ENCODE peak calls at places on chromosomes 4 and X, in six cellular contexts. H is SK-N-SH; D is OCI-LY7; B is Caco-2; P is CD8-positive, alpha-beta T cell; C is heart left ventricle. I is an unnamed sample.

GRCh38 chr4:56315543-56315942 is 71.7 kb downstream of the AASDH start:
- DNase-seq in H (no peak), D (no peak), B (no peak), P (no peak), C (no peak), I (no peak)

GRCh38 chr4:183544109-183544508 is 39.3 kb downstream of the ING2 start:
- DNase-seq in H (no peak), D (no peak), B (no peak), P (no peak), C (no peak), I (no peak)

GRCh38 chrX:47229427-47229826 is 3.4 kb upstream of the USP11 start:
- DNase-seq in H (no peak), D (no peak), B (no peak), P (no peak), C (no peak), I (no peak)

GRCh38 chr4:54096563-54096962 is 3.4 kb upstream of the GSX2 start:
- DNase-seq in H (no peak), D (no peak), B (no peak), P (no peak), C (no peak), I (no peak)

GRCh38 chrX:72269671-72270251 is 7.3 kb downstream of the RPS4X start:
- DNase-seq in H (no peak), D (no peak), B (no peak), P (peak; percentile 20), C (peak; percentile 36), I (no peak)

GRCh38 chrX:53817548-53817947 is 131.0 kb upstream of the HUWE1 start:
- DNase-seq in H (no peak), D (no peak), B (no peak), P (no peak), C (no peak), I (no peak)

GRCh38 chrX:13488706-13489105 is 80.7 kb upstream of the EGFL6 start:
- DNase-seq in H (no peak), D (no peak), B (no peak), P (no peak), C (no peak), I (no peak)

GRCh38 chr4:78057135-78057599 is at the start of gene FRAS1:
- DNase-seq in H (peak; percentile 73), D (peak; percentile 72), B (peak; percentile 59), P (peak; percentile 22), C (peak; percentile 36), I (peak; percentile 49)

GRCh38 chr4:142719854-142720541 is 126.1 kb downstream of the INPP4B start:
- DNase-seq in H (peak; percentile 45), D (peak; percentile 5), B (peak; percentile 21), P (no peak), C (no peak), I (no peak)

GRCh38 chrX:40018021-40018420 is 79.7 kb downstream of the BCOR start:
- DNase-seq in H (no peak), D (no peak), B (no peak), P (no peak), C (no peak), I (no peak)

GRCh38 chr4:19748470-19748869 is 503.2 kb upstream of the SLIT2 start:
- DNase-seq in H (no peak), D (no peak), B (no peak), P (no peak), C (no peak), I (peak; percentile 15)

GRCh38 chr4:30744957-30745640 is 24.9 kb downstream of the PCDH7 start:
- DNase-seq in H (no peak), D (no peak), B (no peak), P (no peak), C (no peak), I (no peak)

GRCh38 chr4:11605597-11605996 is 176.9 kb upstream of the HS3ST1 start:
- DNase-seq in H (no peak), D (no peak), B (no peak), P (no peak), C (no peak), I (no peak)

GRCh38 chr4:99529218-99529617 is 18.4 kb downstream of the C4orf17 start:
- DNase-seq in H (no peak), D (no peak), B (no peak), P (no peak), C (no peak), I (no peak)

GRCh38 chr4:71604785-71605184 is 179.1 kb downstream of the GC start:
- DNase-seq in H (no peak), D (no peak), B (no peak), P (no peak), C (no peak), I (no peak)

GRCh38 chr4:56728512-56728911 is 47.4 kb upstream of the HOPX start:
- DNase-seq in H (no peak), D (no peak), B (peak; percentile 34), P (no peak), C (peak; percentile 85), I (no peak)

GRCh38 chr4:182145360-182145905 is 97.8 kb upstream of the TENM3 start:
- DNase-seq in H (peak; percentile 34), D (no peak), B (no peak), P (no peak), C (no peak), I (no peak)

GRCh38 chr4:5504486-5504885 is 203.9 kb downstream of the EVC2 start:
- DNase-seq in H (no peak), D (no peak), B (no peak), P (no peak), C (no peak), I (no peak)

GRCh38 chrX:104668550-104668949 is 102.6 kb downstream of the IL1RAPL2 start:
- DNase-seq in H (no peak), D (peak; percentile 57), B (no peak), P (no peak), C (no peak), I (no peak)

GRCh38 chr4:13427599-13428325 is 56.4 kb downstream of the RAB28 start:
- DNase-seq in H (no peak), D (no peak), B (peak; percentile 20), P (no peak), C (no peak), I (no peak)

GRCh38 chr4:152374606-152375285 is 161.1 kb downstream of the FBXW7 start:
- DNase-seq in H (no peak), D (no peak), B (no peak), P (no peak), C (no peak), I (no peak)

GRCh38 chr4:128477540-128477939 is 189.9 kb upstream of the PGRMC2 start:
- DNase-seq in H (no peak), D (no peak), B (no peak), P (no peak), C (no peak), I (no peak)

GRCh38 chr4:155643087-155643486 is 23.6 kb upstream of the GUCY1A1 start:
- DNase-seq in H (no peak), D (no peak), B (no peak), P (no peak), C (no peak), I (no peak)

GRCh38 chrX:56248492-56248891 is 16.3 kb downstream of the KLF8 start:
- DNase-seq in H (peak; percentile 52), D (peak; percentile 34), B (peak; percentile 58), P (peak; percentile 56), C (peak; percentile 31), I (peak; percentile 58)

GRCh38 chrX:134020910-134021309 is 35.5 kb upstream of the GPC3 start:
- DNase-seq in H (peak; percentile 8), D (no peak), B (peak; percentile 50), P (no peak), C (no peak), I (no peak)

GRCh38 chr4:13378973-13379759 is 105.0 kb downstream of the RAB28 start:
- DNase-seq in H (no peak), D (peak; percentile 65), B (no peak), P (no peak), C (no peak), I (no peak)

GRCh38 chr4:83905952-83906351 is 370.0 kb downstream of the GPAT3 start:
- DNase-seq in H (no peak), D (peak; percentile 5), B (peak; percentile 38), P (no peak), C (no peak), I (no peak)
- TF ChIP-seq CTCF in H (peak; percentile 30), D (peak; percentile 72), B (peak; percentile 48), P (no peak), C (no peak), I (no peak)

GRCh38 chr4:174870311-174870710 is 41.3 kb upstream of the GLRA3 start:
- DNase-seq in H (no peak), D (no peak), B (peak; percentile 5), P (no peak), C (no peak), I (no peak)
- H3K9me3 ChIP-seq in H (no peaks in the 10 kb centered on the region), D (peaks cover 33% of the 10 kb centered on the region), B (no peaks in the 10 kb centered on the region), P (no peaks in the 10 kb centered on the region), C (no peaks in the 10 kb centered on the region), I (no peaks in the 10 kb centered on the region)

DNA sequence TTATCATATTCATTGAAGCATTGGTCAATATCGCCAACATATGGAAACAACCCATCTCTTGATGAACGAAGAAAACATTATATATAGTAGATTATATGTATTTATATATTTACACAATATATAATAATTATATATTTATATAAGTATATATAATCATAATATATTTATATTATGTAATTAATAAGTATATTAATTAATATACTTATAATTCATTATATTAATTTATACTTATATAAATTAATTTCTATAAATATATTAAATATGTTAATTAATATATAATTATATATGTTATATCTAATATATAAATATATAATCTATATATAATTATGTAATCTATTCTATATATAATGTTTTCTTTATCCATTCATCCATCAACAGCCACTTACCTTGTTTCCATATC is 69.0 kb upstream of the SRD5A3 start:
- DNase-seq in H (no peak), D (no peak), B (no peak), P (no peak), C (no peak), I (no peak)
- H3K4me1 ChIP-seq in H (no peaks in the 10 kb centered on the region), D (no peaks in the 10 kb centered on the region), B (no peaks in the 10 kb centered on the region), P (no peaks in the 10 kb centered on the region), C (no peaks in the 10 kb centered on the region), I (no peaks in the 10 kb centered on the region)

GRCh38 chr4:8012517-8012916 is 72.9 kb upstream of the AFAP1 start:
- DNase-seq in H (no peak), D (no peak), B (no peak), P (no peak), C (no peak), I (no peak)

GRCh38 chr4:8019396-8020365 is 80.0 kb upstream of the AFAP1 start:
- DNase-seq in H (peak; percentile 64), D (no peak), B (no peak), P (no peak), C (no peak), I (no peak)

GRCh38 chr4:8016527-8016926 is 76.9 kb upstream of the AFAP1 start:
- DNase-seq in H (no peak), D (no peak), B (no peak), P (no peak), C (no peak), I (no peak)

GRCh38 chr4:8013976-8014726 is 74.5 kb upstream of the AFAP1 start:
- DNase-seq in H (no peak), D (no peak), B (no peak), P (no peak), C (no peak), I (no peak)

DNA sequence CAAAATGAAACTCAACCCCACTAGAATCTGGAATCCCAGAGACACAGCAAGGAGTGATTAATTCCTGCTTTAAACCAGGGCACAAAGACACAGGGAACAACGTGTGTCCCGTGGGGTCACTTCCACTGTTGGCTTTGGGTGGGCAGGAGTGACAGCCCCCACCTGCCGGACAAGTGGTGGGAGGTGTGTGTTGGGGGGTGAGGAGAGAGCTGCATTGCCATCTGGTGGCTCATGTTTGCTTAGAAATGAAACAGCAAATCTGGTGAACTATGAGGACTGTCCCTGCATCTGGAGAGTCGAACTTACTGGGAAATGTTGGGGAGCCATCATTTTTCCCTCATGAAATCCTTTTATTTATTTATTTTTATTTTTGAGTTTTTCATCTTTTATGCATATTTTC is 75.9 kb upstream of the AFAP1 start:
- DNase-seq in H (peak; percentile 71), D (peak; percentile 3), B (no peak), P (no peak), C (no peak), I (no peak)
- TF ChIP-seq CTCF in H (peak; percentile 52), D (peak; percentile 49), B (peak; percentile 49), P (no peak), C (peak; percentile 45), I (no peak)